ENCODE peak calls at places on chromosomes 13 and 19, in six cellular contexts. D is progenitor cell of endocrine pancreas; V is GM12892; T is CD8-positive, alpha-beta memory T cell; X is fibroblast of pulmonary artery; Y is activated naive CD8-positive, alpha-beta T cell treated with anti-CD3 and anti-CD28 coated beads, Interleukin-2, amount 50 U/mL, for 24 hours. H is an unnamed sample.

GRCh38 chr13:45872574-45872973 is 21.0 kb upstream of the SIAH3 start:
- DNase-seq in D (no peak), Y (no peak), T (no peak), V (no peak), X (no peak), H (no peak)

GRCh38 chr13:110925023-110925608 is 10.2 kb upstream of the ANKRD10 start:
- DNase-seq in D (no peak), V (no peak), X (peak; percentile 15), T (no peak), Y (no peak), H (no peak)

GRCh38 chr13:110634558-110634957 is 19.2 kb downstream of the NAXD start:
- DNase-seq in V (no peak), T (no peak), X (peak; percentile 43), Y (no peak), D (no peak), H (no peak)

GRCh38 chr19:6663236-6664187 is 6.4 kb downstream of the TNFSF14 start:
- DNase-seq in V (no peak), X (no peak), D (no peak), T (peak; percentile 69), Y (peak; percentile 47), H (no peak)

GRCh38 chr13:60001892-60002291 is 161.8 kb downstream of the DIAPH3 start:
- DNase-seq in D (no peak), V (no peak), T (no peak), Y (no peak), X (no peak), H (no peak)

GRCh38 chr13:27374126-27374613 is 50.2 kb upstream of the GTF3A start:
- DNase-seq in X (no peak), Y (no peak), T (no peak), V (no peak), D (no peak), H (no peak)

GRCh38 chr19:40771101-40771539 is 4.2 kb upstream of the MIA start:
- DNase-seq in V (no peak), Y (no peak), T (no peak), X (no peak), D (no peak), H (no peak)

GRCh38 chr19:35828694-35829301 is 16.2 kb upstream of the PRODH2 start:
- DNase-seq in Y (peak; percentile 56), V (no peak), T (peak; percentile 62), X (peak; percentile 79), D (peak; percentile 80), H (peak; percentile 32)

GRCh38 chr19:2547721-2548120 is 71.8 kb downstream of the GADD45B start:
- DNase-seq in Y (no peak), V (no peak), T (no peak), D (no peak), X (no peak), H (no peak)

GRCh38 chr13:60398949-60399589 is 2.0 kb downstream of the TDRD3 start:
- DNase-seq in V (no peak), T (no peak), X (peak; percentile 14), Y (no peak), D (no peak), H (no peak)

GRCh38 chr19:13207237-13208130 is 57.3 kb downstream of the IER2 start:
- DNase-seq in D (no peak), Y (peak; percentile 43), X (no peak), T (no peak), V (peak; percentile 67), H (no peak)

GRCh38 chr19:3184847-3185481 is 766 bp upstream of the NCLN start:
- DNase-seq in T (peak; percentile 83), D (no peak), X (peak; percentile 79), Y (peak; percentile 69), V (no peak), H (no peak)

GRCh38 chr19:42233106-42233505 is 9.3 kb downstream of the GSK3A start:
- DNase-seq in D (no peak), Y (no peak), X (no peak), V (peak; percentile 17), T (no peak), H (no peak)

GRCh38 chr19:12664406-12665280 is 1.9 kb downstream of the MAN2B1 start:
- DNase-seq in Y (no peak), V (no peak), D (no peak), X (no peak), T (no peak), H (no peak)

GRCh38 chr13:18953139-18953930 is 228.3 kb downstream of the TUBA3C start:
- DNase-seq in D (no peak), X (no peak), T (no peak), V (no peak), Y (no peak), H (no peak)